ENCODE peak calls at places on chromosomes 7 and 10, in ten cellular contexts. B is GM10248; R is OCI-M1; P is HTR-8/SVneo; E is stimulated activated CD8-positive, alpha-beta memory T cell treated with anti-CD3 and anti-CD28 coated beads, Interleukin-2, amount 100 ng/mL, for 1 hour; O is A172; U is T-cell; G is fibroblast of the aortic adventitia; H is substantia nigra; T is frontal cortex. S is an unnamed sample.

GRCh38 chr7:138752568-138753518 is 45.0 kb upstream of the TMEM213 start:
- DNase-seq in R (no peak), U (peak), E (peak), H (no peak), T (no peak), P (no peak), G (no peak), O (peak), B (no peak), S (peak)

GRCh38 chr10:60139798-60140566 is 233.6 kb upstream of the CCDC6 start:
- DNase-seq in U (no peak), H (no peak), P (no peak), O (peak), E (no peak), T (no peak), R (no peak), G (peak), B (no peak), S (peak)

GRCh38 chr7:107691713-107692112 is 31.1 kb downstream of the SLC26A4 start:
- DNase-seq in O (no peak), P (no peak), R (no peak), E (no peak), B (no peak), H (no peak), U (no peak), T (no peak), G (peak), S (peak)

GRCh38 chr10:5691786-5692185 is 7.1 kb downstream of the TASOR2 start:
- DNase-seq in O (no peak), R (no peak), B (no peak), H (no peak), P (no peak), G (no peak), T (no peak), E (no peak), U (no peak), S (no peak)

GRCh38 chr7:159115601-159116501 is 28.8 kb downstream of the VIPR2 start:
- DNase-seq in R (no peak), U (no peak), H (no peak), O (no peak), E (no peak), G (no peak), B (no peak), T (no peak), P (no peak), S (no peak)

GRCh38 chr7:50953820-50954219 is 171.1 kb upstream of the GRB10 start:
- DNase-seq in E (no peak), B (no peak), G (peak), T (no peak), H (no peak), P (no peak), R (no peak), O (peak), U (no peak), S (peak)

GRCh38 chr7:37354661-37355131 is 94.0 kb downstream of the ELMO1 start:
- DNase-seq in H (no peak), R (peak), G (peak), B (no peak), P (no peak), E (no peak), U (no peak), T (no peak), O (peak), S (no peak)

GRCh38 chr7:278081-278480 is 11.9 kb upstream of the FOXL3 start:
- DNase-seq in T (no peak), R (peak), H (no peak), G (no peak), B (no peak), O (no peak), U (no peak), P (no peak), E (no peak), S (no peak)

GRCh38 chr7:19114591-19114855 is 2.9 kb downstream of the TWIST1 start:
- DNase-seq in H (no peak), P (peak), O (peak), B (no peak), T (no peak), U (no peak), E (no peak), R (no peak), G (peak), S (peak)

GRCh38 chr7:99679032-99679399 is 780 bp downstream of the CYP3A5 start:
- DNase-seq in O (peak), H (no peak), B (no peak), U (no peak), R (peak), T (no peak), P (peak), G (no peak), E (no peak), S (peak)

GRCh38 chr7:113891828-113892227 is 27.0 kb downstream of the PPP1R3A start:
- DNase-seq in R (no peak), G (peak), E (no peak), B (no peak), U (no peak), P (no peak), H (no peak), O (peak), T (no peak), S (peak)

GRCh38 chr7:73717991-73718405 is 1.5 kb downstream of the STX1A start:
- DNase-seq in P (no peak), R (no peak), U (peak), G (peak), T (no peak), E (peak), O (peak), B (no peak), H (no peak), S (peak)

GRCh38 chr10:113736576-113736975 is 14.9 kb upstream of the PLEKHS1 start:
- DNase-seq in E (no peak), O (no peak), G (peak), R (peak), B (no peak), H (no peak), P (no peak), U (no peak), T (no peak), S (peak)

GRCh38 chr10:66680886-66681285 is 244.9 kb upstream of the LRRTM3 start:
- DNase-seq in H (no peak), B (no peak), U (no peak), G (no peak), P (no peak), T (no peak), E (no peak), O (no peak), R (no peak), S (no peak)

GRCh38 chr10:36677170-36677768 is 448.1 kb upstream of the ANKRD30A start:
- DNase-seq in O (no peak), H (no peak), G (peak), T (no peak), P (no peak), U (no peak), R (no peak), B (no peak), E (no peak), S (peak)

S was measured in GM23248.